ENCODE peak calls at places on chromosomes 11 and 22, in eight cellular contexts. One of them, this sample, is unnamed. For H3K4me1 and H3K27me3, the result is how much of the 10 kb centered on the place peaks cover.

GRCh38 chr22:42745118-42745517 is 24.4 kb upstream of the A4GALT start:
- DNase-seq in Caco-2: no peak
- DNase-seq in RWPE2: no peak
- DNase-seq in Karpas-422: no peak
- DNase-seq in NT2/D1: no peak
- DNase-seq in uterus: no peak
- DNase-seq in right lobe of liver: no peak
- DNase-seq in IMR-90: peak
- DNase-seq in this sample: no peak

GRCh38 chr11:60761436-60762190 is 4.9 kb downstream of the MS4A15 start:
- DNase-seq in Caco-2: no peak
- DNase-seq in RWPE2: no peak
- DNase-seq in Karpas-422: peak
- DNase-seq in NT2/D1: no peak
- DNase-seq in uterus: no peak
- DNase-seq in right lobe of liver: no peak
- DNase-seq in IMR-90: no peak
- DNase-seq in this sample: no peak

GRCh38 chr11:92340839-92341238 is 116.2 kb downstream of the FAT3 start:
- DNase-seq in Caco-2: peak
- DNase-seq in RWPE2: no peak
- DNase-seq in Karpas-422: peak
- DNase-seq in NT2/D1: no peak
- DNase-seq in uterus: no peak
- DNase-seq in right lobe of liver: peak
- DNase-seq in IMR-90: peak
- DNase-seq in this sample: no peak

GRCh38 chr22:25878933-25879332 is 136.9 kb downstream of the MYO18B start:
- DNase-seq in Caco-2: no peak
- DNase-seq in RWPE2: no peak
- DNase-seq in Karpas-422: no peak
- DNase-seq in NT2/D1: no peak
- DNase-seq in uterus: no peak
- DNase-seq in right lobe of liver: no peak
- DNase-seq in IMR-90: no peak
- DNase-seq in this sample: no peak

GRCh38 chr11:76793834-76794291 is 10.7 kb downstream of the TSKU start:
- DNase-seq in Caco-2: no peak
- DNase-seq in RWPE2: peak
- DNase-seq in Karpas-422: no peak
- DNase-seq in NT2/D1: no peak
- DNase-seq in uterus: no peak
- DNase-seq in right lobe of liver: no peak
- DNase-seq in IMR-90: no peak
- DNase-seq in this sample: no peak

GRCh38 chr11:26958650-26959049 is 35.3 kb upstream of the FIBIN start:
- DNase-seq in Caco-2: no peak
- DNase-seq in RWPE2: no peak
- DNase-seq in Karpas-422: no peak
- DNase-seq in NT2/D1: no peak
- DNase-seq in uterus: no peak
- DNase-seq in right lobe of liver: no peak
- DNase-seq in IMR-90: no peak
- DNase-seq in this sample: no peak

GRCh38 chr11:63683133-63683991 is 2.1 kb downstream of the RTN3 start:
- DNase-seq in Caco-2: no peak
- DNase-seq in RWPE2: no peak
- DNase-seq in Karpas-422: peak
- DNase-seq in NT2/D1: no peak
- DNase-seq in uterus: no peak
- DNase-seq in right lobe of liver: no peak
- DNase-seq in IMR-90: peak
- DNase-seq in this sample: no peak

GRCh38 chr11:33703771-33704170 is 3.1 kb upstream of the C11orf91 start:
- DNase-seq in Caco-2: no peak
- DNase-seq in RWPE2: no peak
- DNase-seq in Karpas-422: no peak
- DNase-seq in NT2/D1: no peak
- DNase-seq in uterus: peak
- DNase-seq in right lobe of liver: peak
- DNase-seq in IMR-90: peak
- DNase-seq in this sample: no peak

GRCh38 chr11:47373876-47374820 is 4.2 kb downstream of the SPI1 start:
- DNase-seq in Caco-2: peak
- DNase-seq in RWPE2: peak
- DNase-seq in Karpas-422: peak
- DNase-seq in NT2/D1: peak
- DNase-seq in uterus: peak
- DNase-seq in right lobe of liver: peak
- DNase-seq in IMR-90: peak
- DNase-seq in this sample: no peak

GRCh38 chr11:104275992-104276391 is 112.0 kb upstream of the PDGFD start:
- DNase-seq in Caco-2: no peak
- DNase-seq in RWPE2: no peak
- DNase-seq in Karpas-422: no peak
- DNase-seq in NT2/D1: no peak
- DNase-seq in uterus: no peak
- DNase-seq in right lobe of liver: no peak
- DNase-seq in IMR-90: peak
- DNase-seq in this sample: no peak

GRCh38 chr11:96230686-96231085 is 112.3 kb downstream of the MAML2 start:
- DNase-seq in Caco-2: no peak
- DNase-seq in RWPE2: no peak
- DNase-seq in Karpas-422: no peak
- DNase-seq in NT2/D1: no peak
- DNase-seq in uterus: no peak
- DNase-seq in right lobe of liver: no peak
- DNase-seq in IMR-90: no peak
- DNase-seq in this sample: no peak

GRCh38 chr11:13104619-13105236 is 95.6 kb downstream of the RASSF10 start:
- DNase-seq in Caco-2: no peak
- DNase-seq in RWPE2: no peak
- DNase-seq in Karpas-422: no peak
- DNase-seq in NT2/D1: no peak
- DNase-seq in uterus: no peak
- DNase-seq in right lobe of liver: no peak
- DNase-seq in IMR-90: no peak
- DNase-seq in this sample: no peak

GRCh38 chr22:19448076-19448607 is 631 bp upstream of the C22orf39 start:
- DNase-seq in Caco-2: peak
- DNase-seq in RWPE2: no peak
- DNase-seq in Karpas-422: peak
- DNase-seq in NT2/D1: peak
- DNase-seq in uterus: no peak
- DNase-seq in right lobe of liver: no peak
- DNase-seq in IMR-90: peak
- DNase-seq in this sample: no peak

GRCh38 chr22:36457688-36458450 is 23.6 kb downstream of the TXN2 start:
- DNase-seq in Caco-2: no peak
- DNase-seq in RWPE2: no peak
- DNase-seq in Karpas-422: no peak
- DNase-seq in NT2/D1: no peak
- DNase-seq in uterus: peak
- DNase-seq in right lobe of liver: no peak
- DNase-seq in IMR-90: no peak
- DNase-seq in this sample: no peak

GRCh38 chr22:32448980-32449379 is 15.3 kb downstream of the BPIFC start:
- DNase-seq in Caco-2: no peak
- DNase-seq in RWPE2: no peak
- DNase-seq in Karpas-422: no peak
- DNase-seq in NT2/D1: no peak
- DNase-seq in uterus: no peak
- DNase-seq in right lobe of liver: no peak
- DNase-seq in IMR-90: no peak
- DNase-seq in this sample: no peak

GRCh38 chr11:59285716-59286260 is 72.9 kb upstream of the OR5AN1 start:
- DNase-seq in Caco-2: no peak
- DNase-seq in RWPE2: no peak
- DNase-seq in Karpas-422: no peak
- DNase-seq in NT2/D1: no peak
- DNase-seq in uterus: no peak
- DNase-seq in right lobe of liver: no peak
- DNase-seq in IMR-90: no peak
- DNase-seq in this sample: no peak

GRCh38 chr11:106398396-106399074 is 321.1 kb downstream of the AASDHPPT start:
- DNase-seq in Caco-2: no peak
- DNase-seq in RWPE2: no peak
- DNase-seq in Karpas-422: no peak
- DNase-seq in NT2/D1: no peak
- DNase-seq in uterus: no peak
- DNase-seq in right lobe of liver: no peak
- DNase-seq in IMR-90: peak
- DNase-seq in this sample: no peak

GRCh38 chr22:38261478-38261803 is 11.4 kb downstream of the TMEM184B start:
- DNase-seq in Caco-2: no peak
- DNase-seq in RWPE2: no peak
- DNase-seq in Karpas-422: no peak
- DNase-seq in NT2/D1: no peak
- DNase-seq in uterus: no peak
- DNase-seq in right lobe of liver: no peak
- DNase-seq in IMR-90: no peak
- DNase-seq in this sample: no peak
- H3K4me1 ChIP-seq in Caco-2: under half
- H3K4me1 ChIP-seq in RWPE2: under half
- H3K4me1 ChIP-seq in Karpas-422: under half
- H3K4me1 ChIP-seq in NT2/D1: under half
- H3K4me1 ChIP-seq in uterus: under half
- H3K4me1 ChIP-seq in right lobe of liver: under half
- H3K4me1 ChIP-seq in IMR-90: under half
- H3K4me1 ChIP-seq in this sample: half or more

DNA sequence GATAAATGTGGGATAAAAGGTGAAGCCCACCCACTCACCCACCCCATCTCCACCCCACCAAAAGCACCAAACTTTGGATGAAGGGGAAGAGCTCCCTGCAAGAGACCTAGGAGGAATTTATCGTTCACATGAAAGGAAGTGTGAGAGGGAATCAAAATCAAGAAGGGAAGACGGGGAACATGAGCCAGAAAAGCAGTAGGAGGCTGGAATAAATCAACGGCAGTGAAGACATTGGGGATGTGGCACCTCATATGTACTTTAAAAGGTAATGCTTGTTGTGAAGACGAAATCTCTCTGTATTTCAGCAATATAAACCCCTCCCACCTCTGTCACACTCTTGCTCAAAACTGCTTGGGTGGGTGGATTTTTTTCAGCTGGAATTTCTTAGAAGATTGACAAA is 243.6 kb downstream of the BUD13 start:
- DNase-seq in Caco-2: no peak
- DNase-seq in RWPE2: no peak
- DNase-seq in Karpas-422: no peak
- DNase-seq in NT2/D1: no peak
- DNase-seq in uterus: no peak
- DNase-seq in right lobe of liver: no peak
- DNase-seq in IMR-90: no peak
- DNase-seq in this sample: no peak
- H3K27me3 ChIP-seq in Caco-2: under half
- H3K27me3 ChIP-seq in RWPE2: under half
- H3K27me3 ChIP-seq in Karpas-422: under half
- H3K27me3 ChIP-seq in NT2/D1: under half
- H3K27me3 ChIP-seq in uterus: under half
- H3K27me3 ChIP-seq in right lobe of liver: under half
- H3K27me3 ChIP-seq in IMR-90: under half
- H3K27me3 ChIP-seq in this sample: under half

GRCh38 chr22:45977003-45977395 is at the start of gene WNT7B:
- DNase-seq in Caco-2: no peak
- DNase-seq in RWPE2: peak
- DNase-seq in Karpas-422: no peak
- DNase-seq in NT2/D1: no peak
- DNase-seq in uterus: no peak
- DNase-seq in right lobe of liver: no peak
- DNase-seq in IMR-90: no peak
- DNase-seq in this sample: no peak

GRCh38 chr22:45978275-45978713 is 1.3 kb upstream of the WNT7B start:
- DNase-seq in Caco-2: no peak
- DNase-seq in RWPE2: no peak
- DNase-seq in Karpas-422: no peak
- DNase-seq in NT2/D1: no peak
- DNase-seq in uterus: no peak
- DNase-seq in right lobe of liver: no peak
- DNase-seq in IMR-90: no peak
- DNase-seq in this sample: no peak

GRCh38 chr22:45977551-45978274 is 751 bp upstream of the WNT7B start:
- DNase-seq in Caco-2: no peak
- DNase-seq in RWPE2: no peak
- DNase-seq in Karpas-422: no peak
- DNase-seq in NT2/D1: no peak
- DNase-seq in uterus: no peak
- DNase-seq in right lobe of liver: no peak
- DNase-seq in IMR-90: peak
- DNase-seq in this sample: no peak

GRCh38 chr22:45975266-45976161 is 1.4 kb downstream of the WNT7B start:
- DNase-seq in Caco-2: peak
- DNase-seq in RWPE2: no peak
- DNase-seq in Karpas-422: no peak
- DNase-seq in NT2/D1: no peak
- DNase-seq in uterus: no peak
- DNase-seq in right lobe of liver: no peak
- DNase-seq in IMR-90: no peak
- DNase-seq in this sample: no peak

DNA sequence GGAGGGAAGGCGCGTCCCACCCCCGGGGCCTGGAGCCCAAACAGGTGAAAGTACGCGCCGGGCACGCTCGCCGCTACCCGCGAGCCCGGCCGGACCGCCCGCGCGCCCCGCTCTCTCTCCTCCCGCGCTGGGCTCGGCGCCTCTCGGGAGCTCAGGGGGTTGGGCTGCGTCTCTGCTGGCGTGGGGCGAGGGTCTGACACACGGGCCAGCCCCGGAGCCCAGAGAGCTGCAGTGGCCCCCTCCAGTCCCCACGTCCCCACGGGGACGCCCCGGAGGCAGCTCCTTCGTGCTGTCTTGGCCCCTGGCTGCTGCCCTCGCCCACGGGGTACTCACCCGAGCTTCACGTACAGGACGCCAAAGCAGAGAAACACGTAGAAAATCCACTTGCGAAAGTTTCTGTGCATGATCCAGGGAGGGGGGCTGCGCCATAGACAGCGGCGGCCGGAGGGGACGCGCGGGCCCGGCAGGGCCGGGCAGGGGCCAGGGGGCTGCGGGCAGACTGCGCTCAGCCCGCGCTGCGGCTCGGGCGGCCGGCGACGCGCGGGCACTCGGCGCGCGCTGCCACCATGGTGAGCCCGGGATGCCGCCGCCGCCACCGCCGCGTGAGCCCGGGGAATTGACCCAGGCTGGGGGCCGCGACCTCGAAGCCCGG is 485 bp downstream of the WNT7B start:
- DNase-seq in Caco-2: no peak
- DNase-seq in RWPE2: no peak
- DNase-seq in Karpas-422: no peak
- DNase-seq in NT2/D1: no peak
- DNase-seq in uterus: no peak
- DNase-seq in right lobe of liver: no peak
- DNase-seq in IMR-90: no peak
- DNase-seq in this sample: no peak
- H3K4me3 ChIP-seq in Caco-2: peak
- H3K4me3 ChIP-seq in RWPE2: peak
- H3K4me3 ChIP-seq in Karpas-422: no peak
- H3K4me3 ChIP-seq in NT2/D1: peak
- H3K4me3 ChIP-seq in uterus: no peak
- H3K4me3 ChIP-seq in right lobe of liver: peak
- H3K4me3 ChIP-seq in IMR-90: peak
- H3K4me3 ChIP-seq in this sample: peak

GRCh38 chr11:35138949-35139881 is at the start of gene CD44:
- DNase-seq in Caco-2: no peak
- DNase-seq in RWPE2: no peak
- DNase-seq in Karpas-422: no peak
- DNase-seq in NT2/D1: no peak
- DNase-seq in uterus: peak
- DNase-seq in right lobe of liver: peak
- DNase-seq in IMR-90: peak
- DNase-seq in this sample: peak
- H3K4me1 ChIP-seq in Caco-2: under half
- H3K4me1 ChIP-seq in RWPE2: under half
- H3K4me1 ChIP-seq in Karpas-422: under half
- H3K4me1 ChIP-seq in NT2/D1: under half
- H3K4me1 ChIP-seq in uterus: under half
- H3K4me1 ChIP-seq in right lobe of liver: under half
- H3K4me1 ChIP-seq in IMR-90: under half
- H3K4me1 ChIP-seq in this sample: under half